ENCODE peak calls at places on chromosome 22, in four cellular contexts. R is vagina, W is right lobe of liver, I is Peyer's patch. V is an unnamed sample.

GRCh38 chr22:47209547-47210023 is 447.1 kb downstream of the TBC1D22A start:
- DNase-seq in W (peak; percentile 24), I (peak; percentile 57), R (peak; percentile 93), V (no peak)

GRCh38 chr22:44576311-44577260 is 78.6 kb upstream of the RTL6 start:
- DNase-seq in W (peak; percentile 27), I (peak; percentile 33), R (peak; percentile 93), V (no peak)

GRCh38 chr22:22820626-22821025 is 67.0 kb upstream of the IGLL5 start:
- DNase-seq in R (no peak), W (no peak), I (no peak), V (no peak)

GRCh38 chr22:32395107-32395506 is 16.9 kb downstream of the RTCB start:
- DNase-seq in I (no peak), R (no peak), W (no peak), V (no peak)

GRCh38 chr22:23503142-23503541 is 76.9 kb downstream of the IGLL1 start:
- DNase-seq in R (no peak), I (no peak), W (no peak), V (no peak)

GRCh38 chr22:34688825-34689224 is 377.1 kb upstream of the ISX start:
- DNase-seq in I (no peak), W (no peak), R (no peak), V (no peak)

GRCh38 chr22:44588348-44588747 is 90.3 kb upstream of the RTL6 start:
- DNase-seq in I (peak; percentile 9), R (no peak), W (no peak), V (no peak)

GRCh38 chr22:22032099-22032905 is 49.7 kb upstream of the TOP3B start:
- DNase-seq in I (no peak), W (no peak), R (no peak), V (no peak)

GRCh38 chr22:48050836-48051235 is 1288.4 kb downstream of the TBC1D22A start:
- DNase-seq in W (no peak), I (no peak), R (peak; percentile 74), V (no peak)

GRCh38 chr22:16957781-16958180 is 50.2 kb downstream of the GAB4 start:
- DNase-seq in I (no peak), R (no peak), W (no peak), V (no peak)

GRCh38 chr22:24134090-24134846 is 47.0 kb upstream of the SUSD2 start:
- DNase-seq in I (no peak), W (no peak), R (no peak), V (no peak)

DNA sequence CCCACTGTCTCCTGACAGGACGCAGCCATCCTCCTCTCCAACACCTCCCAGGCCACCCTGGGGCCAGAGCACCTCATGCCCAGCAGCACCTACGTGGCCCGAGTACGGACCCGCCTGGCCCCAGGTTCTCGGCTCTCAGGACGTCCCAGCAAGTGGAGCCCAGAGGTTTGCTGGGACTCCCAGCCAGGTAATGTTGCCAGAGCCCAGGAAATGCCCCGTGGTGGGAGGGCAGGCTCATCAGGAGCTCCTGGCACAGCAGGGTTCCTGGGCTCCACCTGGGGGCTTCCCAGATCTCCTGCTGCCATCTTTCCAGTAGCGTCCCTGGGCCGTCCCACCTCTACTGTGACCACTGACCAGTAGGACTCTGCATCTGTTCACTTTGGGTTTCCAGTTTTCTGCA is 16.2 kb downstream of the CSF2RB start:
- DNase-seq in W (no peak), I (no peak), R (no peak), V (no peak)
- H3K4me1 ChIP-seq in W (no peaks in the 10 kb centered on the region), I (no peaks in the 10 kb centered on the region), R (no peaks in the 10 kb centered on the region), V (no peaks in the 10 kb centered on the region)

GRCh38 chr22:19497245-19497644 is 17.5 kb downstream of the CDC45 start:
- DNase-seq in R (no peak), I (no peak), W (no peak), V (no peak)
- TF ChIP-seq POLR2A in R (no peak), I (no peak), W (no peak), V (no peak)

GRCh38 chr22:31096637-31097274 is 10.6 kb downstream of the SELENOM start:
- DNase-seq in I (peak; percentile 43), R (no peak), W (no peak), V (no peak)

GRCh38 chr22:31093090-31093850 is 12.2 kb downstream of the SMTN start:
- DNase-seq in R (no peak), I (no peak), W (no peak), V (peak; percentile 79)

GRCh38 chr22:31095637-31096249 is 11.6 kb downstream of the SELENOM start:
- DNase-seq in I (no peak), W (no peak), R (no peak), V (no peak)

GRCh38 chr22:31093956-31094622 is 13.0 kb downstream of the SMTN start:
- DNase-seq in I (peak; percentile 46), W (no peak), R (no peak), V (peak; percentile 92)

DNA sequence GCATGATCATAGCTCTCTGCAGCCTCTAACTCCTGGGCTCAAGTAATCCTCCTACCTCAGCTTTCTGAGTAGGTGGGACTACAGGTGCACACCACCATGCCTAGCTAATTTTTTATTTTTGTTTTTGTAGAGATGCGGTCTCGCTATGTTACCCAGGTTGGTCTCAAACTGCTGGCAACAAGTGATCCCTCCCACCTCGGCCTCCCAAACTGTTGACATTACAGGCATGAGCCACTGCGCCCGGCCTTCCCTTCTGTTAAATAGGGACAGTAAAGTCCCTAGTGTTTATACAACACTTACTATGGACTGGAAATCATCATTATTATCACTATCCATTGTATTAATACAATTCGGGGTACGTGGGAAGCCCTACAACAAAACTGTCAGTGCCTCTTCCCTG is 12.6 kb downstream of the SELENOM start:
- DNase-seq in R (no peak), W (no peak), I (no peak), V (no peak)
- H3K4me1 ChIP-seq in R (peaks cover 53% of the 10 kb centered on the region), W (no peaks in the 10 kb centered on the region), I (peaks cover 18% of the 10 kb centered on the region), V (peaks cover 47% of the 10 kb centered on the region)

DNA sequence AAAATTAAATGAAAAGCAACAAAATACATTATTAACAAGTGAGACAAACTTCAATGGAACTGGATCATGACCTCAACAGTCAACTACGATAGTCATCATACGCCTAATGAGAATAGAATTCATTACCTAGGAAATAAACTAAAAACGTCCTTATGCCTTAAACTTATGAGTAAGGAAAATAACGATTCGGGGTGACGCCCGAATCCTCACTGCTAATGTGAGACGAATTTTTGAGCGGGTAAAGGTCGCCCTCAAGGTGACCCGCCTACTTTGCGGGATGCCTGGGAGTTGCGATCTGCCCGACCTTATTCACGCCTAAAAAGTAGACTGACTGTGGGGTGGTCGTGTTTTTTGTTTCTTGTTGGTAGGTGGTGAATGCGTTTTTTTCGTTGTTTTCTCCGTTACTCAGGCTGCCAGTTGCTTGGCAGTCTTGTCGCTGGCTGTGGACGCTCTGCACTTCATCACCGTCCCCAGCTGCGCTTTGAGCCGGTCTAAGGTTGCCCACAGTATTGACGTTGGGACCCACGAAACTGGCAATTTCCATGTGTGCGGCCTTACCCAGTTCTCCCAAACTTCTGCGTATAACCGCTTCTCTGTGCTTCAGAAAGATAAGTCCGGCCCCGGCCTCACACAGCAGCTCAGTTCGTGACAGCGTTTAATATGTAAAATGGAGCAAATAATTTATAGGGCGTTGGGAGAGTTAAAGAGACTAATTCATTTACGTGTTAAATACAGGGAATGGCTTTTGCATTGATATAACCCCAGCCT is 593 bp upstream of the POLDIP3 start:
- DNase-seq in R (no peak), W (peak; percentile 92), I (peak; percentile 80), V (peak; percentile 94)
- TF ChIP-seq POLR2A in R (no peak), W (peak; percentile 94), I (peak; percentile 90), V (peak; percentile 96)

GRCh38 chr22:26690654-26691376 is 33.4 kb downstream of the MIAT start:
- DNase-seq in W (no peak), I (no peak), R (no peak), V (no peak)
- H3K4me1 ChIP-seq in W (no peaks in the 10 kb centered on the region), I (no peaks in the 10 kb centered on the region), R (no peaks in the 10 kb centered on the region), V (no peaks in the 10 kb centered on the region)

GRCh38 chr22:29267462-29267857 is 321 bp downstream of the RHBDD3 start:
- DNase-seq in R (no peak), W (no peak), I (no peak), V (no peak)
- TF ChIP-seq POLR2A in R (no peak), W (no peak), I (no peak), V (no peak)

DNA sequence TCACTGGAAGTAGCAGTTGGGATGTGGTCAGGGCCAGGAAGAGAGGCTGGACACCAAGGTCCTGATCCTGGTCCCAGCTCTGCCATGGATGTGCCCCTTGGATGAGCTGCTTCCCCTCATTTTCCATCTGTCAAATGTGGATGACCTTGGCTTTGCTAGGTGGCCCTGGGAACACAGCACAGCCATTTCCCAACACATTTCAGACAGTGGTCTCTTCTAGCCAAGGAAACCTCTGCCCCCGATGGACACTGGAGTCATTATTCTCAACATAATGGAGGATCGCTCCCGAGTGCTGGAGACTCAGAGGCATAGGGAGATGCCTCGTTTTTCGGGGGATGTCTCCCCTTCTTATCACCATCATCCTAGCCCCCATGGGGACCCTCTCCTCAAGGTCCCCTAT is 13.6 kb upstream of the MPPED1 start:
- DNase-seq in R (no peak), I (no peak), W (no peak), V (no peak)
- H3K4me1 ChIP-seq in R (no peaks in the 10 kb centered on the region), I (no peaks in the 10 kb centered on the region), W (no peaks in the 10 kb centered on the region), V (no peaks in the 10 kb centered on the region)